ENCODE peak calls at places on chromosomes 13 and 19, in four cellular contexts. J is stomach, C is A549, N is K562. Z is an unnamed sample.

GRCh38 chr19:28868836-28869235 is 344.1 kb downstream of the UQCRFS1 start:
- DNase-seq in J (no peak), C (no peak), N (no peak), Z (no peak)

GRCh38 chr13:99800951-99801350 is 170.6 kb downstream of the ZIC5 start:
- DNase-seq in J (no peak), C (no peak), N (no peak), Z (no peak)

GRCh38 chr19:2302319-2303208 is 5.4 kb downstream of the LINGO3 start:
- DNase-seq in J (peak), C (no peak), N (peak), Z (no peak)

GRCh38 chr19:33252418-33252962 is 26.8 kb upstream of the SLC7A10 start:
- DNase-seq in J (no peak), C (no peak), N (no peak), Z (no peak)

GRCh38 chr19:33490041-33490451 is 31.5 kb downstream of the PEPD start:
- DNase-seq in J (no peak), C (no peak), N (no peak), Z (no peak)

GRCh38 chr19:13078897-13079541 is 23.6 kb downstream of the LYL1 start:
- DNase-seq in J (peak), C (no peak), N (no peak), Z (peak)

GRCh38 chr19:19480688-19481087 is 34.7 kb downstream of the TSSK6 start:
- DNase-seq in J (no peak), C (no peak), N (no peak), Z (no peak)

GRCh38 chr13:79589605-79590511 is 108.9 kb downstream of the NDFIP2 start:
- DNase-seq in J (no peak), C (no peak), N (no peak), Z (no peak)

GRCh38 chr19:30174791-30175190 is 197.4 kb upstream of the ZNF536 start:
- DNase-seq in J (no peak), C (no peak), N (no peak), Z (no peak)

GRCh38 chr13:91277013-91277676 is 70.3 kb upstream of the MIR17HG start:
- DNase-seq in J (no peak), C (no peak), N (no peak), Z (no peak)

GRCh38 chr19:18091217-18091608 is 4.5 kb upstream of the IL12RB1 start:
- DNase-seq in J (peak), C (no peak), N (peak), Z (no peak)

GRCh38 chr13:80196756-80197155 is 144.2 kb downstream of the SPRY2 start:
- DNase-seq in J (no peak), C (no peak), N (no peak), Z (no peak)

GRCh38 chr13:62643007-62643483 is 1227.4 kb upstream of the PCDH20 start:
- DNase-seq in J (no peak), C (no peak), N (no peak), Z (no peak)
- H3K27ac ChIP-seq in J (no peak), C (no peak), N (no peak), Z (no peak)

DNA sequence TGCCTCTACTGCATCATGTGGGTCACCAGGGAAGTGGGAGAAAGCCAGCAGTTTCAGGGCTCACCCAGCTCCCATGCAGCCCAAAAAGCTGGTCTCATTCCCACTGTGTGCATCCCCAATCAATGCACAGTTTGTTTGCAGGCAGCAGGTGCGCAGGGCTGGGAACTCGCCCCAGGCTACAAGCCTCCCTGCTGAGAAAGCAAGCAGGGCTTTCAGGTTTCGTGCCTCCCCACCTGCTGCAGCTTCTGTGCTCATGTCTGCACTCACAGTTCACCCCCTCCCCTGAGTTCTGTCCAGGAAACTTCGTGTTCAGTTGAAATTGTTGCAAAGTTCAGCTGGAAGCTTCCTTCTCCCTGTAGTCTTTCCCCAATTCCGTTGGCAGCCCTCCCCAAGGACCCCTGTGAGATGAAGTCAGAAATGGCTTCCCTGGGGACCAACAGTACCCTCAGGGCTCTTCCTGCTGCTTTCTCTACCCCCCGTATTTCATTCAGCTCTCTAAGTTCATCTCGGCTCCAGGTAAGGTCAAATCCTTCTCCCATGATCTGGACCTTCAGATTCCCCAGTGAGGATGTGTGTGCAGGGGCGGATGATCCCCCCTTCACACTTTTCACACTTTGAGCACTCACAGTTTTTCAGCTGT is 10.3 kb upstream of the KLK3 start:
- DNase-seq in J (no peak), C (no peak), N (no peak), Z (no peak)
- H3K4me3 ChIP-seq in J (no peak), C (no peak), N (no peak), Z (no peak)

GRCh38 chr19:35757231-35757748 is 461 bp upstream of the HSPB6 start:
- DNase-seq in J (peak), C (peak), N (peak), Z (peak)

GRCh38 chr19:35759697-35760096 is 1.7 kb downstream of the PROSER3 start:
- DNase-seq in J (no peak), C (no peak), N (no peak), Z (peak)

GRCh38 chr19:35755550-35756371 is 1.1 kb downstream of the HSPB6 start:
- DNase-seq in J (peak), C (no peak), N (no peak), Z (peak)

GRCh38 chr19:35756373-35757230 is at the start of gene HSPB6:
- DNase-seq in J (peak), C (no peak), N (no peak), Z (peak)

GRCh38 chr19:35757749-35758608 is at the start of gene PROSER3:
- DNase-seq in J (peak), C (peak), N (peak), Z (peak)
- TF ChIP-seq EP300 in J (no peak), C (no peak), N (no peak), Z (no peak)

GRCh38 chr13:105936816-105937215 is 598.6 kb downstream of the EFNB2 start:
- DNase-seq in J (no peak), C (no peak), N (no peak), Z (no peak)
- H3K27ac ChIP-seq in J (no peak), C (no peak), N (no peak), Z (no peak)

GRCh38 chr19:1232652-1233360 is 5.0 kb downstream of the CBARP start:
- DNase-seq in J (peak), C (no peak), N (no peak), Z (peak)
- H3K4me3 ChIP-seq in J (no peak), C (no peak), N (no peak), Z (no peak)

DNA sequence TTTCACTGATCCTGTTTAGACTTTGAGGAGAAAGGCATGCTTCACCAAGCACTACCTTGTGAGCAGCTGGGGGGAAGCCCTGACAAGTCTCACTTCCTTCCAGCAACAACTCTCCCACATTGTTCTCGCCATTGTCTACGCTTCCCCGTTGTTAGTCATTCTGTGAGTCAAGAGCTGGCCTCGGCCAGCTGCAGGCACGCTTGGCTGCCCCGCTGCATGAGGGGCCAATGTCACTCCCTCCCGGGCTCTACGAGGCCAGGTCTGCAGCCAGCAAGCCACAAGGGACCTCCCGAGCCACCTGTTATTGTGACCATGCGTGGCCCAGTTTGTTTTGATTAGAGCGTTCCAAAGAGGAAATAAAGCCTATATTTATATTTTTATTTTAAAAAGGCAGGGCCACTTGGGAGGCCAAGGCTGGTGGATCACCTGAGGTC is 220.9 kb downstream of the FOXO1 start:
- DNase-seq in J (peak), C (no peak), N (no peak), Z (no peak)
- TF ChIP-seq EP300 in J (no peak), C (no peak), N (no peak), Z (no peak)

GRCh38 chr13:113937073-113937472 is 36.8 kb downstream of the C13orf46 start:
- DNase-seq in J (no peak), C (no peak), N (no peak), Z (no peak)

GRCh38 chr13:113937497-113938140 is 36.3 kb downstream of the C13orf46 start:
- DNase-seq in J (no peak), C (no peak), N (no peak), Z (no peak)

GRCh38 chr13:113935523-113935922 is 38.4 kb downstream of the C13orf46 start:
- DNase-seq in J (no peak), C (no peak), N (no peak), Z (no peak)

GRCh38 chr13:113936166-113936565 is 37.7 kb downstream of the C13orf46 start:
- DNase-seq in J (no peak), C (no peak), N (no peak), Z (peak)

GRCh38 chr13:113936566-113936965 is 37.3 kb downstream of the C13orf46 start:
- DNase-seq in J (no peak), C (no peak), N (no peak), Z (no peak)
- H3K27ac ChIP-seq in J (no peak), C (no peak), N (no peak), Z (no peak)

GRCh38 chr19:38565686-38566105 is 52.1 kb downstream of the MAP4K1 start:
- DNase-seq in J (no peak), C (no peak), N (no peak), Z (no peak)
- H3K4me3 ChIP-seq in J (peak), C (peak), N (no peak), Z (no peak)